ENCODE peak calls at places on chromosomes 2 and 18, in nine cellular contexts. One of them, this sample, is unnamed.

GRCh38 chr2:26692814-26693286 is 328 bp downstream of the KCNK3 start:
- DNase-seq in fibroblast of mammary gland: peak
- DNase-seq in WERI-Rb-1: peak
- DNase-seq in GM13976: no peak
- DNase-seq in GM10248: no peak
- DNase-seq in coronary artery: no peak
- DNase-seq in neural crest cell: no peak
- DNase-seq in PC-3: no peak
- DNase-seq in CD8-positive, alpha-beta T cell: no peak
- DNase-seq in this sample: no peak

GRCh38 chr2:170073288-170073687 is 104.7 kb upstream of the MYO3B start:
- DNase-seq in fibroblast of mammary gland: peak
- DNase-seq in WERI-Rb-1: no peak
- DNase-seq in GM13976: no peak
- DNase-seq in GM10248: no peak
- DNase-seq in coronary artery: no peak
- DNase-seq in neural crest cell: no peak
- DNase-seq in PC-3: peak
- DNase-seq in CD8-positive, alpha-beta T cell: no peak
- DNase-seq in this sample: no peak

GRCh38 chr2:238851751-238852150 is 3.9 kb downstream of the TWIST2 start:
- DNase-seq in fibroblast of mammary gland: no peak
- DNase-seq in WERI-Rb-1: no peak
- DNase-seq in GM13976: no peak
- DNase-seq in GM10248: no peak
- DNase-seq in coronary artery: no peak
- DNase-seq in neural crest cell: no peak
- DNase-seq in PC-3: no peak
- DNase-seq in CD8-positive, alpha-beta T cell: no peak
- DNase-seq in this sample: no peak

GRCh38 chr18:24831091-24831490 is 370.7 kb downstream of the HRH4 start:
- DNase-seq in fibroblast of mammary gland: no peak
- DNase-seq in WERI-Rb-1: no peak
- DNase-seq in GM13976: no peak
- DNase-seq in GM10248: no peak
- DNase-seq in coronary artery: no peak
- DNase-seq in neural crest cell: no peak
- DNase-seq in PC-3: no peak
- DNase-seq in CD8-positive, alpha-beta T cell: no peak
- DNase-seq in this sample: no peak

GRCh38 chr2:740446-741293 is 63.5 kb upstream of the TMEM18 start:
- DNase-seq in fibroblast of mammary gland: peak
- DNase-seq in WERI-Rb-1: peak
- DNase-seq in GM13976: peak
- DNase-seq in GM10248: no peak
- DNase-seq in coronary artery: peak
- DNase-seq in neural crest cell: peak
- DNase-seq in PC-3: peak
- DNase-seq in CD8-positive, alpha-beta T cell: no peak
- DNase-seq in this sample: no peak

GRCh38 chr2:12262681-12263436 is 453.9 kb upstream of the TRIB2 start:
- DNase-seq in fibroblast of mammary gland: peak
- DNase-seq in WERI-Rb-1: no peak
- DNase-seq in GM13976: no peak
- DNase-seq in GM10248: no peak
- DNase-seq in coronary artery: no peak
- DNase-seq in neural crest cell: no peak
- DNase-seq in PC-3: no peak
- DNase-seq in CD8-positive, alpha-beta T cell: no peak
- DNase-seq in this sample: no peak

GRCh38 chr2:73259276-73259675 is 25.0 kb downstream of the FBXO41 start:
- DNase-seq in fibroblast of mammary gland: no peak
- DNase-seq in WERI-Rb-1: no peak
- DNase-seq in GM13976: peak
- DNase-seq in GM10248: no peak
- DNase-seq in coronary artery: no peak
- DNase-seq in neural crest cell: no peak
- DNase-seq in PC-3: no peak
- DNase-seq in CD8-positive, alpha-beta T cell: no peak
- DNase-seq in this sample: no peak

GRCh38 chr18:31979714-31980113 is 36.8 kb upstream of the TRAPPC8 start:
- DNase-seq in fibroblast of mammary gland: no peak
- DNase-seq in WERI-Rb-1: no peak
- DNase-seq in GM13976: no peak
- DNase-seq in GM10248: no peak
- DNase-seq in coronary artery: no peak
- DNase-seq in neural crest cell: no peak
- DNase-seq in PC-3: no peak
- DNase-seq in CD8-positive, alpha-beta T cell: no peak
- DNase-seq in this sample: no peak

GRCh38 chr18:67568166-67568565 is 51.6 kb upstream of the DSEL start:
- DNase-seq in fibroblast of mammary gland: peak
- DNase-seq in WERI-Rb-1: no peak
- DNase-seq in GM13976: no peak
- DNase-seq in GM10248: no peak
- DNase-seq in coronary artery: no peak
- DNase-seq in neural crest cell: no peak
- DNase-seq in PC-3: peak
- DNase-seq in CD8-positive, alpha-beta T cell: no peak
- DNase-seq in this sample: no peak

DNA sequence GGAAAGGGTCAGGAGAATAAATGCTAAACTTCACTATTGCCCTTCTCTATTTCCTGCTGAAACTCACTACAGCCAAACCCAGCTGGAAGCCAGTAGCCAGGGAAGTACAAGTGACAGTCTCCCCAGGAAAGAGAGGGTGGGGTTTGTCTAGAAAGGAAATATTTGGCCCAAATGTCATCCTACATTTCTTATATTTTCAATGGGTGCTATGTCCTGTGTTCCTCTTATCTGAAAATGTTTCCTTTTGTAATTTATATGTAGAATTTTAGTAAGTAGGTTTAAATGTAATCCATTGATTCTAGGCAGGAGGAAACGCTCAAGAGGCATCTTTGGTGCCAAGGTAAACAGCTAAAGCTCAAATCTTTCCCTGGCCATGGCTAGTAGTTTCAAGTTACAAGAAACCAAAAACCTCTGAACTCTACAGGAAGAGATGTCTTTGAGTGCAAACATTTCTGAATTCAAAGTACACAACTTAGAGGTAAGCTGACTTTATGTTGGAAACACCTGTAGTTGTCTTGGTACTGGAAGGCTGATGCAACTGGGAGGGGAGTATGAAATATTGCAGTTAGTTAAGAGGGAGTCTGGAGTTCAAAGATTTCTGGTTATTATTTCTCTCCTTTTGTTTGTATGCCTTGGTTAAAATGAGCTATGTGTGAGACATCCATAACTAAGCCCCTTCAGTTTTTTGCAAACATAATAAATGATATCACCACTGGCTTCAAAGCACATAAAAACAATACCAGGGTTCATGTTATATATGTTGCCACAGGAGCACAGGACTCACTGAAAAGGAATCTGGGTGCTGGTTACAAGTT is 356.1 kb upstream of the ZC3H15 start:
- DNase-seq in fibroblast of mammary gland: peak
- DNase-seq in WERI-Rb-1: no peak
- DNase-seq in GM13976: no peak
- DNase-seq in GM10248: no peak
- DNase-seq in coronary artery: no peak
- DNase-seq in neural crest cell: no peak
- DNase-seq in PC-3: peak
- DNase-seq in CD8-positive, alpha-beta T cell: no peak
- DNase-seq in this sample: no peak
- TF ChIP-seq CTCF in fibroblast of mammary gland: no peak
- TF ChIP-seq CTCF in WERI-Rb-1: no peak
- TF ChIP-seq CTCF in GM13976: no peak
- TF ChIP-seq CTCF in GM10248: no peak
- TF ChIP-seq CTCF in coronary artery: no peak
- TF ChIP-seq CTCF in neural crest cell: no peak
- TF ChIP-seq CTCF in PC-3: no peak
- TF ChIP-seq CTCF in CD8-positive, alpha-beta T cell: no peak
- TF ChIP-seq CTCF in this sample: no peak

GRCh38 chr2:155708052-155708451 is 624.5 kb downstream of the NR4A2 start:
- DNase-seq in fibroblast of mammary gland: no peak
- DNase-seq in WERI-Rb-1: peak
- DNase-seq in GM13976: no peak
- DNase-seq in GM10248: no peak
- DNase-seq in coronary artery: no peak
- DNase-seq in neural crest cell: no peak
- DNase-seq in PC-3: peak
- DNase-seq in CD8-positive, alpha-beta T cell: no peak
- DNase-seq in this sample: no peak
- TF ChIP-seq CTCF in fibroblast of mammary gland: no peak
- TF ChIP-seq CTCF in WERI-Rb-1: no peak
- TF ChIP-seq CTCF in GM13976: no peak
- TF ChIP-seq CTCF in GM10248: peak
- TF ChIP-seq CTCF in coronary artery: no peak
- TF ChIP-seq CTCF in neural crest cell: no peak
- TF ChIP-seq CTCF in PC-3: peak
- TF ChIP-seq CTCF in CD8-positive, alpha-beta T cell: no peak
- TF ChIP-seq CTCF in this sample: no peak

GRCh38 chr2:192195548-192196418 is 1.1 kb upstream of the TMEFF2 start:
- DNase-seq in fibroblast of mammary gland: peak
- DNase-seq in WERI-Rb-1: no peak
- DNase-seq in GM13976: peak
- DNase-seq in GM10248: peak
- DNase-seq in coronary artery: no peak
- DNase-seq in neural crest cell: peak
- DNase-seq in PC-3: peak
- DNase-seq in CD8-positive, alpha-beta T cell: no peak
- DNase-seq in this sample: peak

GRCh38 chr2:192194065-192194865 is 468 bp downstream of the TMEFF2 start:
- DNase-seq in fibroblast of mammary gland: peak
- DNase-seq in WERI-Rb-1: peak
- DNase-seq in GM13976: no peak
- DNase-seq in GM10248: no peak
- DNase-seq in coronary artery: no peak
- DNase-seq in neural crest cell: no peak
- DNase-seq in PC-3: no peak
- DNase-seq in CD8-positive, alpha-beta T cell: no peak
- DNase-seq in this sample: peak

GRCh38 chr2:192194866-192195547 is at the start of gene TMEFF2:
- DNase-seq in fibroblast of mammary gland: peak
- DNase-seq in WERI-Rb-1: peak
- DNase-seq in GM13976: peak
- DNase-seq in GM10248: peak
- DNase-seq in coronary artery: no peak
- DNase-seq in neural crest cell: peak
- DNase-seq in PC-3: peak
- DNase-seq in CD8-positive, alpha-beta T cell: no peak
- DNase-seq in this sample: peak

GRCh38 chr2:192196451-192197194 is 1.9 kb upstream of the TMEFF2 start:
- DNase-seq in fibroblast of mammary gland: no peak
- DNase-seq in WERI-Rb-1: no peak
- DNase-seq in GM13976: no peak
- DNase-seq in GM10248: no peak
- DNase-seq in coronary artery: no peak
- DNase-seq in neural crest cell: no peak
- DNase-seq in PC-3: no peak
- DNase-seq in CD8-positive, alpha-beta T cell: no peak
- DNase-seq in this sample: no peak

DNA sequence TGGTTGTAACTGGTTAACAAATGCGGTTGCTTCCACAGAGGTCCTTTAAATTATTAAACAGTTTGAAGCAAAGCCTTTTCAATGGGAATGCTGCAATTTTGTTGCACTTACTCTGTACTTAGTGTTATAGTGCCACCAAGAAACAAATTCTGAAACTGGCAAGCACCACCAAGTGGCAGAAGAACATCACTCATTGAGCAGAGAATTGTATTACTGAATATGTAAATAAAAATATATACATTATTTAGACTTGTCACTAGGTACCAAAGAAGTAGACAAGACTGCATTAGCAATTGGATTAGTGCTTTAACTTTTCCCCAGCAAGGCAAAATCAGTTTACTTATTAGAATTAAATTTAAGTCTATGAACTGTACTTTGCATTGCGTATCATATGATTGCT is 2.7 kb upstream of the TMEFF2 start:
- DNase-seq in fibroblast of mammary gland: peak
- DNase-seq in WERI-Rb-1: no peak
- DNase-seq in GM13976: no peak
- DNase-seq in GM10248: no peak
- DNase-seq in coronary artery: no peak
- DNase-seq in neural crest cell: no peak
- DNase-seq in PC-3: peak
- DNase-seq in CD8-positive, alpha-beta T cell: no peak
- DNase-seq in this sample: no peak
- TF ChIP-seq CTCF in fibroblast of mammary gland: peak
- TF ChIP-seq CTCF in WERI-Rb-1: no peak
- TF ChIP-seq CTCF in GM13976: no peak
- TF ChIP-seq CTCF in GM10248: no peak
- TF ChIP-seq CTCF in coronary artery: no peak
- TF ChIP-seq CTCF in neural crest cell: peak
- TF ChIP-seq CTCF in PC-3: peak
- TF ChIP-seq CTCF in CD8-positive, alpha-beta T cell: no peak
- TF ChIP-seq CTCF in this sample: no peak

DNA sequence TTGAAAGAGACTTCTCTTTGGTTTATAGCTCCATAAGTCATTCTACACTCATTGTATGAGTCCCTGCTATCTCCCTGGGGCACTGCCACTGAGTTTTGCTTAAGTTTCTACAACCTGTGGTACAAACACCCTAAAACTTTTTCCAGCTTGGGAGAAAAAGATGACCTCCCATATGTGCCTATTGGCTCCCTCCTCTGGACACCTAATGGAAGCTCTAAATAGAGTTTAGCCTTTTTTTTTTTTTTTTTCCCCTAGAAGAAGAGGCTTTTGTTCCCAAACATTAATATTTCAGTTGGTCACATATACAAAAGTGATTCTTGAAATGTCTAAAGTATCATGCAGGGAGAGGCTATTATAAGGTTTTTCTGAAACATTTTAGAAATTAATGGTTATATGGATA is 547.2 kb upstream of the TMEFF2 start:
- DNase-seq in fibroblast of mammary gland: peak
- DNase-seq in WERI-Rb-1: no peak
- DNase-seq in GM13976: no peak
- DNase-seq in GM10248: no peak
- DNase-seq in coronary artery: no peak
- DNase-seq in neural crest cell: no peak
- DNase-seq in PC-3: peak
- DNase-seq in CD8-positive, alpha-beta T cell: no peak
- DNase-seq in this sample: no peak
- TF ChIP-seq CTCF in fibroblast of mammary gland: peak
- TF ChIP-seq CTCF in WERI-Rb-1: peak
- TF ChIP-seq CTCF in GM13976: no peak
- TF ChIP-seq CTCF in GM10248: no peak
- TF ChIP-seq CTCF in coronary artery: no peak
- TF ChIP-seq CTCF in neural crest cell: peak
- TF ChIP-seq CTCF in PC-3: peak
- TF ChIP-seq CTCF in CD8-positive, alpha-beta T cell: no peak
- TF ChIP-seq CTCF in this sample: no peak